ENCODE peak calls at places on chromosomes 13 and 19, in five cellular contexts. One of them, this sample, is unnamed.
A peak's percentile ranks its signal among the peaks of the same experiment; 100 is the strongest.

GRCh38 chr19:10289836-10290438 is at the start of gene ICAM5:
- DNase-seq in aorta: no peak
- DNase-seq in cardiac muscle cell: peak; percentile 61
- DNase-seq in right cardiac atrium: no peak
- DNase-seq in fibroblast of lung: no peak
- DNase-seq in this sample: no peak

GRCh38 chr13:98846991-98847390 is 94.5 kb upstream of the SLC15A1 start:
- DNase-seq in aorta: no peak
- DNase-seq in cardiac muscle cell: no peak
- DNase-seq in right cardiac atrium: no peak
- DNase-seq in fibroblast of lung: no peak
- DNase-seq in this sample: no peak

GRCh38 chr13:50594276-50594970 is 249.1 kb downstream of the DLEU7 start:
- DNase-seq in aorta: no peak
- DNase-seq in cardiac muscle cell: no peak
- DNase-seq in right cardiac atrium: no peak
- DNase-seq in fibroblast of lung: no peak
- DNase-seq in this sample: no peak

GRCh38 chr13:97250560-97250959 is 28.4 kb downstream of the MBNL2 start:
- DNase-seq in aorta: no peak
- DNase-seq in cardiac muscle cell: no peak
- DNase-seq in right cardiac atrium: no peak
- DNase-seq in fibroblast of lung: no peak
- DNase-seq in this sample: no peak

GRCh38 chr19:4966591-4966990 is 2.3 kb upstream of the KDM4B start:
- DNase-seq in aorta: no peak
- DNase-seq in cardiac muscle cell: no peak
- DNase-seq in right cardiac atrium: no peak
- DNase-seq in fibroblast of lung: no peak
- DNase-seq in this sample: no peak

GRCh38 chr13:113491418-113491883 is 940 bp upstream of the DCUN1D2 start:
- DNase-seq in aorta: no peak
- DNase-seq in cardiac muscle cell: peak; percentile 47
- DNase-seq in right cardiac atrium: peak; percentile 76
- DNase-seq in fibroblast of lung: peak; percentile 27
- DNase-seq in this sample: no peak

GRCh38 chr13:26523007-26523406 is 34.5 kb upstream of the WASF3 start:
- DNase-seq in aorta: no peak
- DNase-seq in cardiac muscle cell: no peak
- DNase-seq in right cardiac atrium: no peak
- DNase-seq in fibroblast of lung: no peak
- DNase-seq in this sample: no peak

GRCh38 chr13:79589605-79590511 is 108.9 kb downstream of the NDFIP2 start:
- DNase-seq in aorta: no peak
- DNase-seq in cardiac muscle cell: no peak
- DNase-seq in right cardiac atrium: no peak
- DNase-seq in fibroblast of lung: no peak
- DNase-seq in this sample: no peak

GRCh38 chr13:72985610-72986009 is 73.2 kb upstream of the KLF5 start:
- DNase-seq in aorta: no peak
- DNase-seq in cardiac muscle cell: no peak
- DNase-seq in right cardiac atrium: no peak
- DNase-seq in fibroblast of lung: no peak
- DNase-seq in this sample: no peak

GRCh38 chr13:44158055-44158655 is 215.5 kb upstream of the SERP2 start:
- DNase-seq in aorta: no peak
- DNase-seq in cardiac muscle cell: no peak
- DNase-seq in right cardiac atrium: no peak
- DNase-seq in fibroblast of lung: no peak
- DNase-seq in this sample: peak; percentile 78

GRCh38 chr13:27472941-27473340 is 22.6 kb upstream of the MTIF3 start:
- DNase-seq in aorta: no peak
- DNase-seq in cardiac muscle cell: no peak
- DNase-seq in right cardiac atrium: no peak
- DNase-seq in fibroblast of lung: no peak
- DNase-seq in this sample: no peak

GRCh38 chr13:75550159-75550567 is 572 bp downstream of the UCHL3 start:
- DNase-seq in aorta: no peak
- DNase-seq in cardiac muscle cell: peak; percentile 43
- DNase-seq in right cardiac atrium: no peak
- DNase-seq in fibroblast of lung: peak; percentile 90
- DNase-seq in this sample: no peak

GRCh38 chr13:110363009-110363408 is 55.9 kb downstream of the COL4A2 start:
- DNase-seq in aorta: peak; percentile 88
- DNase-seq in cardiac muscle cell: no peak
- DNase-seq in right cardiac atrium: no peak
- DNase-seq in fibroblast of lung: no peak
- DNase-seq in this sample: peak; percentile 80

GRCh38 chr19:47587295-47587694 is 14.3 kb upstream of the ZNF541 start:
- DNase-seq in aorta: peak; percentile 49
- DNase-seq in cardiac muscle cell: no peak
- DNase-seq in right cardiac atrium: no peak
- DNase-seq in fibroblast of lung: peak; percentile 75
- DNase-seq in this sample: no peak

GRCh38 chr13:98994896-98995295 is 17.0 kb upstream of the DOCK9 start:
- DNase-seq in aorta: no peak
- DNase-seq in cardiac muscle cell: no peak
- DNase-seq in right cardiac atrium: no peak
- DNase-seq in fibroblast of lung: no peak
- DNase-seq in this sample: no peak

GRCh38 chr19:16001481-16002312 is 52.9 kb downstream of the OR10H4 start:
- DNase-seq in aorta: peak; percentile 58
- DNase-seq in cardiac muscle cell: no peak
- DNase-seq in right cardiac atrium: no peak
- DNase-seq in fibroblast of lung: peak; percentile 21
- DNase-seq in this sample: no peak

GRCh38 chr13:81001828-81002385 is 661.0 kb upstream of the SPRY2 start:
- DNase-seq in aorta: no peak
- DNase-seq in cardiac muscle cell: no peak
- DNase-seq in right cardiac atrium: no peak
- DNase-seq in fibroblast of lung: peak; percentile 16
- DNase-seq in this sample: no peak

GRCh38 chr19:37251308-37252229 is 33.6 kb downstream of the ZNF383 start:
- DNase-seq in aorta: peak; percentile 84
- DNase-seq in cardiac muscle cell: no peak
- DNase-seq in right cardiac atrium: peak; percentile 96
- DNase-seq in fibroblast of lung: peak; percentile 100
- DNase-seq in this sample: peak; percentile 84

GRCh38 chr19:9789066-9789465 is 20.5 kb upstream of the ZNF846 start:
- DNase-seq in aorta: no peak
- DNase-seq in cardiac muscle cell: no peak
- DNase-seq in right cardiac atrium: no peak
- DNase-seq in fibroblast of lung: no peak
- DNase-seq in this sample: no peak

GRCh38 chr19:40530091-40530901 is 46.4 kb upstream of the SHKBP1 start:
- DNase-seq in aorta: no peak
- DNase-seq in cardiac muscle cell: peak; percentile 82
- DNase-seq in right cardiac atrium: peak; percentile 74
- DNase-seq in fibroblast of lung: no peak
- DNase-seq in this sample: no peak

GRCh38 chr19:4059931-4060620 is 6.6 kb downstream of the ZBTB7A start:
- DNase-seq in aorta: peak; percentile 89
- DNase-seq in cardiac muscle cell: no peak
- DNase-seq in right cardiac atrium: peak; percentile 90
- DNase-seq in fibroblast of lung: no peak
- DNase-seq in this sample: peak; percentile 77

GRCh38 chr13:85379433-85379832 is 419.8 kb downstream of the SLITRK6 start:
- DNase-seq in aorta: no peak
- DNase-seq in cardiac muscle cell: no peak
- DNase-seq in right cardiac atrium: no peak
- DNase-seq in fibroblast of lung: no peak
- DNase-seq in this sample: no peak

GRCh38 chr13:36084131-36084530 is 47.1 kb downstream of the DCLK1 start:
- DNase-seq in aorta: no peak
- DNase-seq in cardiac muscle cell: no peak
- DNase-seq in right cardiac atrium: no peak
- DNase-seq in fibroblast of lung: no peak
- DNase-seq in this sample: no peak

GRCh38 chr13:36432106-36432544 is at the start of gene CCNA1:
- DNase-seq in aorta: peak; percentile 81
- DNase-seq in cardiac muscle cell: peak; percentile 62
- DNase-seq in right cardiac atrium: peak; percentile 70
- DNase-seq in fibroblast of lung: peak; percentile 40
- DNase-seq in this sample: no peak

GRCh38 chr13:52097197-52097596 is 31.7 kb downstream of the NEK5 start:
- DNase-seq in aorta: no peak
- DNase-seq in cardiac muscle cell: no peak
- DNase-seq in right cardiac atrium: no peak
- DNase-seq in fibroblast of lung: no peak
- DNase-seq in this sample: no peak

GRCh38 chr13:52092087-52092486 is 36.8 kb downstream of the NEK5 start:
- DNase-seq in aorta: no peak
- DNase-seq in cardiac muscle cell: no peak
- DNase-seq in right cardiac atrium: no peak
- DNase-seq in fibroblast of lung: no peak
- DNase-seq in this sample: no peak

GRCh38 chr13:52096748-52097147 is 32.1 kb downstream of the NEK5 start:
- DNase-seq in aorta: no peak
- DNase-seq in cardiac muscle cell: no peak
- DNase-seq in right cardiac atrium: no peak
- DNase-seq in fibroblast of lung: no peak
- DNase-seq in this sample: no peak

GRCh38 chr13:52091473-52091872 is 37.4 kb downstream of the NEK5 start:
- DNase-seq in aorta: no peak
- DNase-seq in cardiac muscle cell: no peak
- DNase-seq in right cardiac atrium: no peak
- DNase-seq in fibroblast of lung: no peak
- DNase-seq in this sample: no peak

DNA sequence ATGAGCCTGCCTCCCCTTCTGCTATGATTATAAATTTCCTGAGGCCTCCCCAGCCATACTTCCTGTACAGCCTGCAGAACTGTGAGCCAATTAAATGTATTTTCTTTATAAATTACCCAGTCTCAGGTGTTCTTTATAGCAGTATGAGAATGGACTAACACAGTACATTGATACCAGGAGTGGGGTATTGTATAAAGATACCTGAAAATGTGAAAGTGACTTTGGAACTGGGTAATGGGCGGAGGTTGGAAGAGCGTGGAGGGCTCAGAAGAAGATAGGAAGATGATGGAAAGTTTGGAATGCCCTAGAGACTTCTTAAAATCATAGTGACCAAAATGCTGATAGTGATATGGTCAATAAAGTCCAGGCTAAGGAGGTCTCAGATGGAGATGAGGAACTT is 32.8 kb downstream of the NEK5 start:
- DNase-seq in aorta: no peak
- DNase-seq in cardiac muscle cell: no peak
- DNase-seq in right cardiac atrium: no peak
- DNase-seq in fibroblast of lung: no peak
- DNase-seq in this sample: no peak
- H3K27ac ChIP-seq in aorta: no peak overlapping the region
- H3K27ac ChIP-seq in cardiac muscle cell: no peak overlapping the region
- H3K27ac ChIP-seq in right cardiac atrium: no peak overlapping the region
- H3K27ac ChIP-seq in fibroblast of lung: no peak overlapping the region
- H3K27ac ChIP-seq in this sample: no peak overlapping the region

GRCh38 chr19:18851673-18852325 is 20.0 kb downstream of the UPF1 start:
- DNase-seq in aorta: no peak
- DNase-seq in cardiac muscle cell: no peak
- DNase-seq in right cardiac atrium: peak; percentile 34
- DNase-seq in fibroblast of lung: no peak
- DNase-seq in this sample: no peak

GRCh38 chr19:18852634-18853033 is 20.9 kb downstream of the UPF1 start:
- DNase-seq in aorta: no peak
- DNase-seq in cardiac muscle cell: no peak
- DNase-seq in right cardiac atrium: peak; percentile 12
- DNase-seq in fibroblast of lung: no peak
- DNase-seq in this sample: no peak

GRCh38 chr19:18848860-18849661 is 17.3 kb downstream of the UPF1 start:
- DNase-seq in aorta: peak; percentile 88
- DNase-seq in cardiac muscle cell: no peak
- DNase-seq in right cardiac atrium: peak; percentile 87
- DNase-seq in fibroblast of lung: no peak
- DNase-seq in this sample: peak; percentile 85

GRCh38 chr19:18849838-18850400 is 18.2 kb downstream of the UPF1 start:
- DNase-seq in aorta: peak; percentile 64
- DNase-seq in cardiac muscle cell: no peak
- DNase-seq in right cardiac atrium: no peak
- DNase-seq in fibroblast of lung: no peak
- DNase-seq in this sample: no peak

DNA sequence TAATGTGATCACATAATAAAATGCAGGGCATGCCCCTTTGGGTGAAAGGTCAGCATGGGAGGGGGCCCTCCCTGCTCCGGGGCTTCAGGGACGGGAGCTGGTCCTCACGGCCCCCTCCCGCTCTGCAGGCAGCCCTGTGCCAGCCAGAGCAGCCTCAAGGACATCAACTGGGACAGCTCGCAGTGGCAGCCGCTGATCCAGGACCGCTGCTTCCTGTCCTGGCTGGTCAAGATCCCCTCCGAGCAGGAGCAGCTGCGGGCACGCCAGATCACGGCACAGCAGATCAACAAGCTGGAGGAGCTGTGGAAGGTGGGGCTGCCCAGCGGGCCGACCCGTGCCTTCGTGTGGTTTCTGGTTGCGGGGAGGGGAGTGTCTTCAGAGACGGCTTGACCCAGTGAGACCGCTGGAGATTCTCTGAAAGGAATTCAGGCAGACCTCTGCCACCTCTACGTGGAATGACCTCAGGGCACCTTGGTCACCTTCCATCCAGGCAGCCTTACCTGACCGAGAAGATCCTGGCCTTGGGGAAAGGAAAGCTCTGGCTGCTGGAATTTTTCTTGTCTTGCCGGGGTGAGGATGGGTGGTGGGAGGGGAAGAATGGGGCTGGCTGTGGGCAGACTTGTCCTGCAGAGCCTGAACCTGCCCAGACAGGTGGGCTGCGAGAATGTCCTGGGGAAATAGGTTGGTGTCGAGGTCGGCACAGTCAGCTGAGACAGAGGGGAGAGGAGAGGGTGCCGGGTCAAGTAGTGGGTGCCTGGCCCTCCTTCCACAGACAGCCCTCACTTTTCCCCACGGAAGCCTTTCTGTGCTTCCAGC is 19.0 kb downstream of the UPF1 start:
- DNase-seq in aorta: no peak
- DNase-seq in cardiac muscle cell: no peak
- DNase-seq in right cardiac atrium: peak; percentile 32
- DNase-seq in fibroblast of lung: no peak
- DNase-seq in this sample: no peak
- H3K27ac ChIP-seq in aorta: no peak overlapping the region
- H3K27ac ChIP-seq in cardiac muscle cell: no peak overlapping the region
- H3K27ac ChIP-seq in right cardiac atrium: peak overlapping the region; percentile 6
- H3K27ac ChIP-seq in fibroblast of lung: no peak overlapping the region
- H3K27ac ChIP-seq in this sample: peak overlapping the region; percentile 95

DNA sequence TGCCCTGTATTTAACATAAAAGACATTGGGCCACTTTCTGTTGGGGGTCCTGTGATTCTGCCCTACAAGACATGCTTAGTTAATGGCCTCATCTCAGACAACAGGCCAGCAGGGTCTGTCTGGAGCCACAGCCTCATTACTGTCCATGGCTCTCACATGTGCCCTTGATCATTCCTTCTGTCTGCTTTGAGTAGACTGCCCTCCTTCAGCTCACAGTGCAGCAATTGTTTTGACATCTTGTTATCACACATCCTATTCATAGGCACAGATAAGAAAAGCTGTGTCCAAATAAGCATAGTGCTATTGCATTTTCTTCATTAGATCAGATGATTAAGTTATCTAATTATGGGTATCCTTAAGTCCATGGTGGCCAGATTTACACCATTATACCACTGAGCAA is 127.9 kb downstream of the KCTD12 start:
- DNase-seq in aorta: no peak
- DNase-seq in cardiac muscle cell: peak; percentile 30
- DNase-seq in right cardiac atrium: no peak
- DNase-seq in fibroblast of lung: no peak
- DNase-seq in this sample: no peak
- H3K27ac ChIP-seq in aorta: no peak overlapping the region
- H3K27ac ChIP-seq in cardiac muscle cell: peak overlapping the region; percentile 7
- H3K27ac ChIP-seq in right cardiac atrium: no peak overlapping the region
- H3K27ac ChIP-seq in fibroblast of lung: no peak overlapping the region
- H3K27ac ChIP-seq in this sample: no peak overlapping the region

GRCh38 chr19:1374250-1374577 is 9.5 kb upstream of the NDUFS7 start:
- DNase-seq in aorta: no peak
- DNase-seq in cardiac muscle cell: no peak
- DNase-seq in right cardiac atrium: peak; percentile 61
- DNase-seq in fibroblast of lung: no peak
- DNase-seq in this sample: no peak
- H3K27ac ChIP-seq in aorta: no peak overlapping the region
- H3K27ac ChIP-seq in cardiac muscle cell: peak overlapping the region; percentile 71
- H3K27ac ChIP-seq in right cardiac atrium: peak overlapping the region; percentile 54
- H3K27ac ChIP-seq in fibroblast of lung: no peak overlapping the region
- H3K27ac ChIP-seq in this sample: no peak overlapping the region